ENCODE peak calls at places on chromosome 6, in five cellular contexts. T is neuronal stem cell, A is upper lobe of right lung, G is body of pancreas, X is A549. H is an unnamed sample.

GRCh38 chr6:48743738-48744137 is 632.7 kb upstream of the PTCHD4 start:
- DNase-seq in T (no peak), A (no peak), X (no peak), G (no peak), H (no peak)

GRCh38 chr6:129267028-129267427 is 384.1 kb downstream of the LAMA2 start:
- DNase-seq in X (no peak), T (no peak), G (no peak), A (no peak), H (no peak)

GRCh38 chr6:41073203-41073967 is 611 bp downstream of the NFYA start:
- DNase-seq in G (peak; percentile 89), A (peak; percentile 93), T (peak; percentile 80), X (peak; percentile 58), H (peak; percentile 91)

GRCh38 chr6:41185991-41186675 is 14.8 kb downstream of the TREML2 start:
- DNase-seq in T (no peak), A (no peak), X (no peak), G (no peak), H (no peak)

GRCh38 chr6:57108691-57109090 is 18.7 kb downstream of the ZNF451 start:
- DNase-seq in T (no peak), G (no peak), X (no peak), A (no peak), H (no peak)

GRCh38 chr6:105941616-105942412 is 144.3 kb upstream of the PRDM1 start:
- DNase-seq in X (no peak), A (no peak), T (no peak), G (no peak), H (no peak)

GRCh38 chr6:142694054-142694453 is 250.9 kb downstream of the HIVEP2 start:
- DNase-seq in G (no peak), T (no peak), X (no peak), A (no peak), H (no peak)

GRCh38 chr6:8736046-8736877 is 300.9 kb upstream of the SLC35B3 start:
- DNase-seq in T (no peak), X (no peak), G (no peak), A (no peak), H (no peak)

GRCh38 chr6:101120747-101121146 is 239.6 kb upstream of the ASCC3 start:
- DNase-seq in X (no peak), T (no peak), A (no peak), G (no peak), H (no peak)

GRCh38 chr6:15521516-15521915 is 141.3 kb downstream of the DTNBP1 start:
- DNase-seq in G (no peak), X (no peak), A (no peak), T (no peak), H (no peak)

GRCh38 chr6:5045417-5045816 is 39.7 kb upstream of the PPP1R3G start:
- DNase-seq in G (no peak), A (no peak), T (no peak), X (no peak), H (no peak)

GRCh38 chr6:138605958-138606357 is 106.7 kb upstream of the NHSL1 start:
- DNase-seq in X (no peak), T (no peak), A (no peak), G (no peak), H (no peak)

GRCh38 chr6:106608080-106608668 is 21.1 kb downstream of the RTN4IP1 start:
- DNase-seq in T (peak; percentile 46), A (no peak), X (peak; percentile 15), G (peak; percentile 22), H (no peak)

GRCh38 chr6:136677822-136678221 is 114.5 kb downstream of the MAP3K5 start:
- DNase-seq in A (no peak), G (no peak), T (no peak), X (no peak), H (no peak)

GRCh38 chr6:4607026-4607704 is 169.0 kb upstream of the CDYL start:
- DNase-seq in G (peak; percentile 17), X (no peak), A (no peak), T (no peak), H (no peak)

GRCh38 chr6:36660771-36661471 is 17.6 kb upstream of the CDKN1A start:
- DNase-seq in G (peak; percentile 47), X (no peak), T (peak; percentile 57), A (peak; percentile 89), H (no peak)

GRCh38 chr6:56004421-56004820 is 129.0 kb upstream of the BMP5 start:
- DNase-seq in T (no peak), G (no peak), A (no peak), X (no peak), H (no peak)

GRCh38 chr6:69894578-69895347 is 28.4 kb downstream of the COL19A1 start:
- DNase-seq in T (no peak), X (no peak), G (no peak), A (no peak), H (no peak)

GRCh38 chr6:170268216-170269129 is 22.4 kb downstream of the DLL1 start:
- DNase-seq in G (peak; percentile 82), X (no peak), T (no peak), A (no peak), H (no peak)

GRCh38 chr6:150491796-150492142 is 107.9 kb upstream of the PLEKHG1 start:
- DNase-seq in A (no peak), T (no peak), G (no peak), X (no peak), H (no peak)

GRCh38 chr6:44697333-44697732 is 309.8 kb downstream of the CDC5L start:
- DNase-seq in G (no peak), T (no peak), X (no peak), A (no peak), H (no peak)

GRCh38 chr6:33508935-33509926 is 54.9 kb downstream of the ZBTB9 start:
- DNase-seq in T (no peak), G (no peak), A (no peak), X (no peak), H (no peak)

GRCh38 chr6:30810813-30811329 is 66.5 kb upstream of the IER3 start:
- DNase-seq in T (no peak), X (no peak), G (no peak), A (no peak), H (no peak)

GRCh38 chr6:30761791-30762429 is 17.6 kb upstream of the IER3 start:
- DNase-seq in A (no peak), T (no peak), G (no peak), X (no peak), H (no peak)

GRCh38 chr6:118705799-118706481 is 54.5 kb upstream of the CEP85L start:
- DNase-seq in T (peak; percentile 41), X (no peak), A (no peak), G (no peak), H (no peak)

GRCh38 chr6:12420626-12421025 is 130.5 kb downstream of the EDN1 start:
- DNase-seq in X (no peak), A (no peak), G (no peak), T (peak; percentile 11), H (no peak)

GRCh38 chr6:135624402-135625297 is 127.1 kb upstream of the AHI1 start:
- DNase-seq in A (no peak), G (no peak), X (no peak), T (no peak), H (no peak)

GRCh38 chr6:110325197-110325596 is 33.0 kb downstream of the METTL24 start:
- DNase-seq in G (peak; percentile 35), A (no peak), X (no peak), T (no peak), H (no peak)
- H3K4me1 ChIP-seq in G (peaks cover 38% of the 10 kb centered on the region), A (peaks cover 19% of the 10 kb centered on the region), X (peaks cover 6% of the 10 kb centered on the region), T (peaks cover 38% of the 10 kb centered on the region), H (peaks cover 17% of the 10 kb centered on the region)

DNA sequence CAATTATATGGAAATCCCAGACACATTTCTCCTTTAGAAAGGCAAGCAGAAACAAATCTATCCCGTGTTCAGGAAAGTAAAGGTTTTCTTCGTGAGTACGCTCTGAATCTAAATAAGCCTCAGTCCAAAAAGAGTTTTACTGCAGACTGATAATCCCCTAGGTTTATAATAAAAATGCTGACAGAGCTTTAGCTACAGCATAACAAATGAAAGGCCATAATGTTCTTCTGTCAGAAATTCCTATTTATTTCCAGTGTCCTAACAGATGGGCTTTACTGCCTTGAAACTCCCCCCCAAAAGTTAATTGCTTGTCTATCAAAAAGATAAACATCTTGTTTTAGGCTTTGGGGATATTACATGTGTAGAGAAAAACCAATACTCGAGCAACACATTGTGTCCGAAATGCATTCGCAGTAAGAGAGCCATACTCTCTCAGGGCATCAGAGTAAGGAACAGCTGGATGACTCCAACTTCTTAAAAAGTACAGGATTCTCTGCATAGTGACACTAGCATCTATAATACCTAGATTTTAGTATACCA is 109.0 kb downstream of the PRKN start:
- DNase-seq in T (no peak), A (no peak), G (no peak), X (no peak), H (no peak)
- H3K4me1 ChIP-seq in T (peaks cover 9% of the 10 kb centered on the region), A (no peaks in the 10 kb centered on the region), G (peaks cover 5% of the 10 kb centered on the region), X (no peaks in the 10 kb centered on the region), H (no peaks in the 10 kb centered on the region)

GRCh38 chr6:79612457-79612856 is 18.7 kb upstream of the SH3BGRL2 start:
- DNase-seq in G (no peak), X (no peak), T (no peak), A (no peak), H (no peak)
- H3K4me1 ChIP-seq in G (peaks cover 8% of the 10 kb centered on the region), X (peaks cover 18% of the 10 kb centered on the region), T (peaks cover 15% of the 10 kb centered on the region), A (no peaks in the 10 kb centered on the region), H (no peaks in the 10 kb centered on the region)

DNA sequence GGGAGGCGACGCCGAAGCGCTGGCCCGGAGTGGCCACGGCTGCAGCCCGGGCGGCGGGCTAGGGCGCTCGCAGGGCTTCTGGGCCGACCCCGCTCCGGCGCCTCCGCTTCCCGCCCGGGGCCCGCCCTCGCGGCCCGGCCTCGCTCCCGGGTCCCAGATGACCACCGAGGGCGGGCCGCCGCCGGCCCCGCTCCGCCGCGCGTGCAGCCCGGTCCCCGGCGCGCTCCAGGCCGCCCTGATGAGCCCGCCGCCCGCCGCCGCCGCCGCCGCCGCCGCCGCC is 355 bp downstream of the FOXF2 start:
- DNase-seq in X (no peak), G (no peak), T (no peak), A (no peak), H (no peak)
- H3K4me1 ChIP-seq in X (peaks cover 11% of the 10 kb centered on the region), G (peaks cover 38% of the 10 kb centered on the region), T (peaks cover 14% of the 10 kb centered on the region), A (no peaks in the 10 kb centered on the region), H (peaks cover 15% of the 10 kb centered on the region)

GRCh38 chr6:111088668-111089003 is 1.3 kb downstream of the SLC16A10 start:
- DNase-seq in X (no peak), A (no peak), G (no peak), T (no peak), H (no peak)

GRCh38 chr6:111086685-111087084 is 618 bp upstream of the SLC16A10 start:
- DNase-seq in X (no peak), T (no peak), A (no peak), G (no peak), H (no peak)

GRCh38 chr6:111087871-111088667 is 766 bp downstream of the SLC16A10 start:
- DNase-seq in G (peak; percentile 65), T (peak; percentile 26), A (peak; percentile 71), X (no peak), H (no peak)

GRCh38 chr6:111090766-111091165 is 3.5 kb downstream of the SLC16A10 start:
- DNase-seq in A (no peak), X (no peak), G (no peak), T (no peak), H (no peak)

GRCh38 chr6:111087106-111087835 is at the start of gene SLC16A10:
- DNase-seq in A (peak; percentile 91), T (peak; percentile 82), G (peak; percentile 93), X (peak; percentile 35), H (peak; percentile 42)
- H3K4me1 ChIP-seq in A (no peaks in the 10 kb centered on the region), T (peaks cover 9% of the 10 kb centered on the region), G (peaks cover 21% of the 10 kb centered on the region), X (no peaks in the 10 kb centered on the region), H (no peaks in the 10 kb centered on the region)